ENCODE peak calls at places on chromosomes 7 and 10, in nine cellular contexts. T is PC-9, P is mammary epithelial cell, J is astrocyte, G is PC-3, M is HCT116, W is neural progenitor cell, E is fibroblast of lung, X is H1. D is an unnamed sample.

GRCh38 chr7:153835712-153836265 is 216.4 kb upstream of the DPP6 start:
- DNase-seq in T (no peak), P (no peak), J (no peak), G (no peak), M (no peak), W (no peak), E (no peak), X (no peak), D (no peak)

GRCh38 chr7:44063547-44063893 is 1.8 kb downstream of the PGAM2 start:
- DNase-seq in T (no peak), P (no peak), J (no peak), G (no peak), M (no peak), W (peak; percentile 41), E (no peak), X (no peak), D (no peak)

GRCh38 chr10:49379596-49380410 is 16.1 kb downstream of the DRGX start:
- DNase-seq in T (no peak), P (no peak), J (no peak), G (peak; percentile 39), M (peak; percentile 16), W (no peak), E (no peak), X (no peak), D (peak; percentile 4)

GRCh38 chr7:151858456-151858855 is 18.5 kb downstream of the PRKAG2 start:
- DNase-seq in T (no peak), P (no peak), J (no peak), G (no peak), M (no peak), W (no peak), E (no peak), X (no peak), D (no peak)

GRCh38 chr7:134942690-134943466 is 43.4 kb upstream of the AGBL3 start:
- DNase-seq in T (no peak), P (no peak), J (no peak), G (no peak), M (no peak), W (no peak), E (no peak), X (no peak), D (no peak)

GRCh38 chr7:44286618-44287487 is 38.5 kb downstream of the CAMK2B start:
- DNase-seq in T (no peak), P (no peak), J (no peak), G (no peak), M (no peak), W (no peak), E (no peak), X (no peak), D (no peak)

GRCh38 chr10:78961760-78962159 is 107.0 kb upstream of the ZMIZ1 start:
- DNase-seq in T (no peak), P (no peak), J (no peak), G (no peak), M (no peak), W (no peak), E (no peak), X (no peak), D (no peak)

GRCh38 chr7:21426286-21426957 is 1.5 kb upstream of the SP4 start:
- DNase-seq in T (peak; percentile 71), P (peak; percentile 23), J (no peak), G (peak; percentile 2), M (no peak), W (no peak), E (no peak), X (no peak), D (no peak)

GRCh38 chr7:85097844-85098243 is 89.0 kb downstream of the SEMA3D start:
- DNase-seq in T (no peak), P (no peak), J (no peak), G (no peak), M (no peak), W (no peak), E (no peak), X (no peak), D (no peak)

GRCh38 chr7:6729492-6730342 is 23.0 kb upstream of the ZNF12 start:
- DNase-seq in T (peak; percentile 83), P (peak; percentile 75), J (peak; percentile 84), G (peak; percentile 83), M (peak; percentile 85), W (peak; percentile 92), E (peak; percentile 89), X (peak; percentile 93), D (peak; percentile 97)

GRCh38 chr10:124675824-124676223 is 68.4 kb downstream of the FAM53B start:
- DNase-seq in T (no peak), P (no peak), J (no peak), G (no peak), M (no peak), W (no peak), E (no peak), X (no peak), D (no peak)

GRCh38 chr10:124675261-124675660 is 68.9 kb downstream of the FAM53B start:
- DNase-seq in T (no peak), P (no peak), J (no peak), G (no peak), M (no peak), W (no peak), E (no peak), X (no peak), D (no peak)

GRCh38 chr10:124676416-124677062 is 67.6 kb downstream of the FAM53B start:
- DNase-seq in T (no peak), P (no peak), J (no peak), G (no peak), M (no peak), W (no peak), E (peak; percentile 15), X (no peak), D (no peak)

GRCh38 chr10:124677291-124677690 is 66.9 kb downstream of the FAM53B start:
- DNase-seq in T (no peak), P (no peak), J (no peak), G (no peak), M (no peak), W (no peak), E (no peak), X (no peak), D (no peak)

GRCh38 chr10:124674768-124675222 is 69.4 kb downstream of the FAM53B start:
- DNase-seq in T (no peak), P (no peak), J (no peak), G (no peak), M (no peak), W (no peak), E (no peak), X (no peak), D (no peak)
- H3K27ac ChIP-seq in T (no peak overlapping the region), P (no peak overlapping the region), J (no peak overlapping the region), G (no peak overlapping the region), M (no peak overlapping the region), W (peak overlapping the region; percentile 67), E (no peak overlapping the region), X (no peak overlapping the region), D (no peak overlapping the region)

DNA sequence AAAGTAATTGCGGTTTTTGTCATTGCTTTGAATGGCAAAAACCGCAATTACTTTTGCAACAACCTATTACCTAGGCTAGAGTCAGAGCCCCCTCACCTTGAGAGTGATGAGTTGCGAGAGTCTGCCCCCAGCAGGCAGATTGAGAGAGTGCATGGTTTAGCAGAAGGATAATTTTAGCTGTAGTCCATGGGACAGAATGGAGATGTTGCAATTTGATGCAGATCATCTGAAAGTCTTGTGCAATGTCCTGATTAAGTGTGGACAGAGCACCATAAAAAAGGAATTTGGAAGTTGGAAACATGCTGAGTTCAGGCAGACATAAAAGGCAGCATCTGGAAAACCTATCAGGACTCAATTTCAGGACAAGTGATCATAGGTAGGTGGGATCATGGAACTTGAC is 48.7 kb downstream of the GPR141 start:
- DNase-seq in T (no peak), P (peak; percentile 12), J (no peak), G (peak; percentile 10), M (peak; percentile 6), W (peak; percentile 67), E (no peak), X (peak; percentile 21), D (peak; percentile 45)
- H3K79me2 ChIP-seq in T (no peaks in the 10 kb centered on the region), P (no peaks in the 10 kb centered on the region), J (no peaks in the 10 kb centered on the region), G (no peaks in the 10 kb centered on the region), M (no peaks in the 10 kb centered on the region), W (no peaks in the 10 kb centered on the region), E (no peaks in the 10 kb centered on the region), X (no peaks in the 10 kb centered on the region), D (no peaks in the 10 kb centered on the region)

GRCh38 chr7:46607176-46607575 is 686.1 kb upstream of the IGFBP3 start:
- DNase-seq in T (no peak), P (no peak), J (no peak), G (no peak), M (no peak), W (no peak), E (no peak), X (no peak), D (no peak)

GRCh38 chr7:46603296-46603701 is 682.2 kb upstream of the IGFBP3 start:
- DNase-seq in T (no peak), P (no peak), J (no peak), G (no peak), M (no peak), W (no peak), E (no peak), X (no peak), D (no peak)

GRCh38 chr7:46606771-46607170 is 685.7 kb upstream of the IGFBP3 start:
- DNase-seq in T (no peak), P (no peak), J (no peak), G (no peak), M (no peak), W (no peak), E (peak; percentile 7), X (no peak), D (no peak)

GRCh38 chr7:46600340-46600739 is 679.3 kb upstream of the IGFBP3 start:
- DNase-seq in T (no peak), P (no peak), J (no peak), G (no peak), M (no peak), W (no peak), E (peak; percentile 2), X (no peak), D (no peak)

DNA sequence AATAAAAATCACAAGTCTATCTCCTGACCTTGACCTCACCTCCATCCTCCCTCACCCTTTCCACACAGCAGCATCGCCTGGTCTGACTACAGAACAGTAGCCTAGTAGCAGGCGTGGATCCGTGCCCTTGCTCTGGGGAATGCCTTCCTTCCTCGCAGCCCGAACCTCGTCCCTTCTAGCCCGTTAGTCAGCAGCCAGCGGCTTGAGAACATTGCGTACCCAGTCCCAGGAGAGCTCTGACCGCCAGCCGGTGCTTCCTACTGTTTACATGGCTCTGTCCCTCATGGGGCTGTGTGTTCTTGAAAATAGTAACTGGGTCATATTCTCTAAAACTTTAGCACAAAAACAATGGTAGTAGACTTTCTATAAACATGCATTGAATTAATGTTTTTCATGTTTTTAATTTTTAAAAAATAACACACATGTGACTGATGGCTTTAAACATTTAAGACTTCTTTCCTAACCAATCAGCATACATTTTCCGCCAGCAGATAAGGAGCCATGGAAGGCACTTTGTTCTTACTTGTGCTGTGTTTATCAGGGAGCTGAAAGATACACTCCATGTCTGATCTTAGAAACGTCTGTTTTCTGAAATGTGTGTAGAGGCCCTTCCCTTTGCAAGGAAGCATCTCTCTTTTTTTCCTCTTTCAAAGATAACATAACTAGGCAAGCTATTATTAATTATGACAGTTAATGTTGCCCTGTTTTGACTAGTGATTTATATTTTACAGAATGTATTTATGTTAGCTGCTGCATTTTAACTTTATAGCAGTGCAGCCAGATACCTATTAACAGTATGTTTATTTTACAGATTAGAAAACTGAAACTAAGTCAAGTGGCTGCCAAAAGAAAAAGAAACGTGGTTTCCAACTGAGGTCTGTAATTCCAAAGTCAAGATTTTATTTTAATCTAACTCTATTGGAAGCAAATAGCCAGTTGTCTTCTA is 683.0 kb upstream of the IGFBP3 start:
- DNase-seq in T (no peak), P (no peak), J (peak; percentile 20), G (no peak), M (no peak), W (no peak), E (peak; percentile 30), X (no peak), D (no peak)
- H3K4me3 ChIP-seq in T (no peak overlapping the region), P (no peak overlapping the region), J (no peak overlapping the region), G (no peak overlapping the region), M (no peak overlapping the region), W (no peak overlapping the region), E (no peak overlapping the region), X (no peak overlapping the region), D (no peak overlapping the region)

GRCh38 chr7:92340016-92340415 is 94.2 kb downstream of the ANKIB1 start:
- DNase-seq in T (no peak), P (no peak), J (no peak), G (no peak), M (no peak), W (peak; percentile 4), E (no peak), X (no peak), D (no peak)
- H3K27ac ChIP-seq in T (no peak overlapping the region), P (no peak overlapping the region), J (no peak overlapping the region), G (no peak overlapping the region), M (no peak overlapping the region), W (peak overlapping the region; percentile 44), E (no peak overlapping the region), X (no peak overlapping the region), D (no peak overlapping the region)

D was measured in OCI-LY7.